ENCODE peak calls at places on chromosomes 1 and 21, in five cellular contexts. One of them, this sample, is unnamed.

GRCh38 chr1:43285269-43285986 is at the start of gene C1orf210:
- DNase-seq in EH: no peak
- DNase-seq in AG08396: no peak
- DNase-seq in non-pigmented ciliary epithelial cell: no peak
- DNase-seq in GM23338: peak; percentile 98
- DNase-seq in this sample: peak; percentile 96

GRCh38 chr1:52253421-52253820 is 111.5 kb downstream of the ZFYVE9 start:
- DNase-seq in EH: no peak
- DNase-seq in AG08396: no peak
- DNase-seq in non-pigmented ciliary epithelial cell: no peak
- DNase-seq in GM23338: no peak
- DNase-seq in this sample: no peak

GRCh38 chr1:53435151-53435550 is 24.0 kb upstream of the DMRTB1 start:
- DNase-seq in EH: no peak
- DNase-seq in AG08396: no peak
- DNase-seq in non-pigmented ciliary epithelial cell: no peak
- DNase-seq in GM23338: peak; percentile 34
- DNase-seq in this sample: no peak

GRCh38 chr1:116819081-116819480 is 64.9 kb downstream of the CD2 start:
- DNase-seq in EH: no peak
- DNase-seq in AG08396: no peak
- DNase-seq in non-pigmented ciliary epithelial cell: no peak
- DNase-seq in GM23338: no peak
- DNase-seq in this sample: no peak

GRCh38 chr1:177945943-177946650 is 23.8 kb downstream of the SEC16B start:
- DNase-seq in EH: peak; percentile 73
- DNase-seq in AG08396: peak; percentile 67
- DNase-seq in non-pigmented ciliary epithelial cell: no peak
- DNase-seq in GM23338: peak; percentile 90
- DNase-seq in this sample: peak; percentile 84

GRCh38 chr1:39412892-39413291 is 78.5 kb upstream of the BMP8A start:
- DNase-seq in EH: no peak
- DNase-seq in AG08396: no peak
- DNase-seq in non-pigmented ciliary epithelial cell: no peak
- DNase-seq in GM23338: no peak
- DNase-seq in this sample: no peak

GRCh38 chr1:119007672-119008482 is 19.7 kb upstream of the TBX15 start:
- DNase-seq in EH: no peak
- DNase-seq in AG08396: peak; percentile 21
- DNase-seq in non-pigmented ciliary epithelial cell: no peak
- DNase-seq in GM23338: peak; percentile 56
- DNase-seq in this sample: no peak

GRCh38 chr1:110356379-110356778 is 17.2 kb downstream of the RBM15 start:
- DNase-seq in EH: no peak
- DNase-seq in AG08396: no peak
- DNase-seq in non-pigmented ciliary epithelial cell: no peak
- DNase-seq in GM23338: no peak
- DNase-seq in this sample: no peak

GRCh38 chr1:45913183-45913924 is 109.9 kb downstream of the MAST2 start:
- DNase-seq in EH: peak; percentile 95
- DNase-seq in AG08396: peak; percentile 59
- DNase-seq in non-pigmented ciliary epithelial cell: peak; percentile 88
- DNase-seq in GM23338: no peak
- DNase-seq in this sample: no peak

GRCh38 chr1:231162970-231163830 is 1.3 kb downstream of the TRIM67 start:
- DNase-seq in EH: no peak
- DNase-seq in AG08396: no peak
- DNase-seq in non-pigmented ciliary epithelial cell: no peak
- DNase-seq in GM23338: peak; percentile 51
- DNase-seq in this sample: no peak

GRCh38 chr21:44425307-44425894 is 29.9 kb upstream of the LRRC3 start:
- DNase-seq in EH: no peak
- DNase-seq in AG08396: no peak
- DNase-seq in non-pigmented ciliary epithelial cell: no peak
- DNase-seq in GM23338: no peak
- DNase-seq in this sample: peak; percentile 32

GRCh38 chr1:29620631-29621030 is 384.3 kb downstream of the PTPRU start:
- DNase-seq in EH: no peak
- DNase-seq in AG08396: no peak
- DNase-seq in non-pigmented ciliary epithelial cell: no peak
- DNase-seq in GM23338: no peak
- DNase-seq in this sample: no peak

GRCh38 chr1:204358605-204359004 is 1.1 kb downstream of the PLEKHA6 start:
- DNase-seq in EH: no peak
- DNase-seq in AG08396: no peak
- DNase-seq in non-pigmented ciliary epithelial cell: no peak
- DNase-seq in GM23338: no peak
- DNase-seq in this sample: no peak

GRCh38 chr1:84156210-84156621 is 12.1 kb downstream of the PRKACB start:
- DNase-seq in EH: peak; percentile 88
- DNase-seq in AG08396: no peak
- DNase-seq in non-pigmented ciliary epithelial cell: peak; percentile 65
- DNase-seq in GM23338: no peak
- DNase-seq in this sample: no peak

GRCh38 chr1:37631039-37631428 is 3.7 kb downstream of the RSPO1 start:
- DNase-seq in EH: no peak
- DNase-seq in AG08396: no peak
- DNase-seq in non-pigmented ciliary epithelial cell: no peak
- DNase-seq in GM23338: no peak
- DNase-seq in this sample: no peak

GRCh38 chr1:155968670-155969069 is 9.7 kb downstream of the ARHGEF2 start:
- DNase-seq in EH: peak; percentile 54
- DNase-seq in AG08396: no peak
- DNase-seq in non-pigmented ciliary epithelial cell: no peak
- DNase-seq in GM23338: no peak
- DNase-seq in this sample: no peak

GRCh38 chr1:2228684-2229031 is 539 bp downstream of the SKI start:
- DNase-seq in EH: no peak
- DNase-seq in AG08396: no peak
- DNase-seq in non-pigmented ciliary epithelial cell: no peak
- DNase-seq in GM23338: peak; percentile 23
- DNase-seq in this sample: no peak

GRCh38 chr1:156126701-156127534 is 12.4 kb downstream of the LMNA start:
- DNase-seq in EH: peak; percentile 98
- DNase-seq in AG08396: peak; percentile 57
- DNase-seq in non-pigmented ciliary epithelial cell: peak; percentile 68
- DNase-seq in GM23338: no peak
- DNase-seq in this sample: no peak

GRCh38 chr1:157781048-157781447 is 4.1 kb upstream of the FCRL2 start:
- DNase-seq in EH: no peak
- DNase-seq in AG08396: no peak
- DNase-seq in non-pigmented ciliary epithelial cell: no peak
- DNase-seq in GM23338: no peak
- DNase-seq in this sample: no peak

GRCh38 chr1:232886304-232886703 is 64.1 kb upstream of the NTPCR start:
- DNase-seq in EH: no peak
- DNase-seq in AG08396: no peak
- DNase-seq in non-pigmented ciliary epithelial cell: no peak
- DNase-seq in GM23338: no peak
- DNase-seq in this sample: no peak

GRCh38 chr21:45895778-45896370 is 85.7 kb upstream of the COL6A1 start:
- DNase-seq in EH: no peak
- DNase-seq in AG08396: no peak
- DNase-seq in non-pigmented ciliary epithelial cell: no peak
- DNase-seq in GM23338: no peak
- DNase-seq in this sample: no peak

GRCh38 chr1:81650741-81651140 is 150.0 kb upstream of the ADGRL2 start:
- DNase-seq in EH: no peak
- DNase-seq in AG08396: no peak
- DNase-seq in non-pigmented ciliary epithelial cell: no peak
- DNase-seq in GM23338: no peak
- DNase-seq in this sample: no peak

GRCh38 chr1:97433520-97434175 is 487.2 kb downstream of the DPYD start:
- DNase-seq in EH: peak; percentile 88
- DNase-seq in AG08396: peak; percentile 28
- DNase-seq in non-pigmented ciliary epithelial cell: peak; percentile 71
- DNase-seq in GM23338: no peak
- DNase-seq in this sample: no peak

GRCh38 chr1:145879775-145880174 is 5.9 kb downstream of the ANKRD35 start:
- DNase-seq in EH: no peak
- DNase-seq in AG08396: no peak
- DNase-seq in non-pigmented ciliary epithelial cell: no peak
- DNase-seq in GM23338: peak; percentile 16
- DNase-seq in this sample: no peak

GRCh38 chr1:53413175-53414001 is 45.8 kb upstream of the DMRTB1 start:
- DNase-seq in EH: peak; percentile 89
- DNase-seq in AG08396: peak; percentile 53
- DNase-seq in non-pigmented ciliary epithelial cell: peak; percentile 75
- DNase-seq in GM23338: no peak
- DNase-seq in this sample: no peak

GRCh38 chr1:72282690-72283203 is 408 bp upstream of the NEGR1 start:
- DNase-seq in EH: peak; percentile 96
- DNase-seq in AG08396: peak; percentile 85
- DNase-seq in non-pigmented ciliary epithelial cell: peak; percentile 45
- DNase-seq in GM23338: peak; percentile 91
- DNase-seq in this sample: peak; percentile 89

GRCh38 chr1:100950776-100951175 is 54.9 kb downstream of the SLC30A7 start:
- DNase-seq in EH: peak; percentile 44
- DNase-seq in AG08396: peak; percentile 7
- DNase-seq in non-pigmented ciliary epithelial cell: peak; percentile 26
- DNase-seq in GM23338: peak; percentile 64
- DNase-seq in this sample: peak; percentile 32

GRCh38 chr1:45221716-45222115 is 15.3 kb upstream of the ZSWIM5 start:
- DNase-seq in EH: peak; percentile 12
- DNase-seq in AG08396: peak; percentile 47
- DNase-seq in non-pigmented ciliary epithelial cell: no peak
- DNase-seq in GM23338: no peak
- DNase-seq in this sample: no peak

GRCh38 chr1:228087771-228088251 is 5.3 kb downstream of the ARF1 start:
- DNase-seq in EH: peak; percentile 89
- DNase-seq in AG08396: peak; percentile 52
- DNase-seq in non-pigmented ciliary epithelial cell: no peak
- DNase-seq in GM23338: no peak
- DNase-seq in this sample: no peak